ENCODE peak calls at places on chromosomes 13 and 19, in four cellular contexts. T is ovary, G is uterus, P is spleen. W is an unnamed sample.

GRCh38 chr13:48976677-48977625 is 1.2 kb downstream of the FNDC3A start:
- DNase-seq in T (no peak), G (no peak), P (no peak), W (no peak)

GRCh38 chr13:23510979-23511735 is 59.1 kb upstream of the TNFRSF19 start:
- DNase-seq in T (no peak), G (no peak), P (no peak), W (no peak)

GRCh38 chr13:88544836-88545235 is 873.7 kb downstream of the SLITRK5 start:
- DNase-seq in T (no peak), G (no peak), P (no peak), W (no peak)

GRCh38 chr13:28574617-28575142 is 79.8 kb upstream of the FLT1 start:
- DNase-seq in T (no peak), G (no peak), P (no peak), W (no peak)

GRCh38 chr13:99862243-99862642 is 109.3 kb downstream of the ZIC5 start:
- DNase-seq in T (no peak), G (no peak), P (no peak), W (no peak)

GRCh38 chr13:29946093-29946492 is 95.7 kb upstream of the UBL3 start:
- DNase-seq in T (no peak), G (no peak), P (no peak), W (no peak)

GRCh38 chr13:40613192-40613818 is 53.1 kb downstream of the FOXO1 start:
- DNase-seq in T (no peak), G (peak; percentile 73), P (peak; percentile 82), W (peak; percentile 79)

GRCh38 chr13:40024578-40024952 is 369.1 kb downstream of the COG6 start:
- DNase-seq in T (no peak), G (no peak), P (no peak), W (no peak)

GRCh38 chr19:54379187-54379678 is 14.5 kb upstream of the LAIR1 start:
- DNase-seq in T (no peak), G (no peak), P (no peak), W (no peak)

GRCh38 chr13:91097269-91097668 is 250.2 kb upstream of the MIR17HG start:
- DNase-seq in T (no peak), G (no peak), P (no peak), W (no peak)

GRCh38 chr19:16888629-16889371 is at the start of gene F2RL3:
- DNase-seq in T (peak; percentile 66), G (peak; percentile 74), P (peak; percentile 86), W (peak; percentile 81)

GRCh38 chr19:17753976-17754375 is 2.7 kb downstream of the FCHO1 start:
- DNase-seq in T (no peak), G (no peak), P (no peak), W (no peak)

GRCh38 chr13:20127563-20128458 is 33.0 kb downstream of the GJA3 start:
- DNase-seq in T (peak; percentile 50), G (peak; percentile 32), P (peak; percentile 82), W (peak; percentile 82)

GRCh38 chr19:48043675-48044258 is at the start of gene CABP5:
- DNase-seq in T (no peak), G (no peak), P (no peak), W (no peak)

GRCh38 chr19:58562126-58563033 is 4.0 kb upstream of the UBE2M start:
- DNase-seq in T (peak; percentile 58), G (no peak), P (peak; percentile 89), W (peak; percentile 80)

GRCh38 chr13:114115191-114115671 is 17.2 kb downstream of the RASA3 start:
- DNase-seq in T (no peak), G (peak; percentile 20), P (peak; percentile 83), W (peak; percentile 72)

GRCh38 chr19:53594811-53595509 is 36.8 kb upstream of the DPRX start:
- DNase-seq in T (no peak), G (no peak), P (no peak), W (no peak)

GRCh38 chr13:69935043-69935442 is 172.6 kb upstream of the ATXN8OS start:
- DNase-seq in T (no peak), G (no peak), P (no peak), W (no peak)

GRCh38 chr13:39634956-39635355 is 20.5 kb upstream of the COG6 start:
- DNase-seq in T (no peak), G (no peak), P (no peak), W (no peak)

GRCh38 chr13:85170372-85170771 is 628.8 kb downstream of the SLITRK6 start:
- DNase-seq in T (no peak), G (no peak), P (no peak), W (no peak)

GRCh38 chr13:33722216-33722900 is 95.6 kb upstream of the RFC3 start:
- DNase-seq in T (no peak), G (no peak), P (no peak), W (no peak)

GRCh38 chr13:24032252-24032651 is 128.3 kb upstream of the SPATA13 start:
- DNase-seq in T (no peak), G (no peak), P (no peak), W (no peak)

GRCh38 chr13:106034201-106034600 is 501.3 kb downstream of the EFNB2 start:
- DNase-seq in T (no peak), G (no peak), P (no peak), W (no peak)

DNA sequence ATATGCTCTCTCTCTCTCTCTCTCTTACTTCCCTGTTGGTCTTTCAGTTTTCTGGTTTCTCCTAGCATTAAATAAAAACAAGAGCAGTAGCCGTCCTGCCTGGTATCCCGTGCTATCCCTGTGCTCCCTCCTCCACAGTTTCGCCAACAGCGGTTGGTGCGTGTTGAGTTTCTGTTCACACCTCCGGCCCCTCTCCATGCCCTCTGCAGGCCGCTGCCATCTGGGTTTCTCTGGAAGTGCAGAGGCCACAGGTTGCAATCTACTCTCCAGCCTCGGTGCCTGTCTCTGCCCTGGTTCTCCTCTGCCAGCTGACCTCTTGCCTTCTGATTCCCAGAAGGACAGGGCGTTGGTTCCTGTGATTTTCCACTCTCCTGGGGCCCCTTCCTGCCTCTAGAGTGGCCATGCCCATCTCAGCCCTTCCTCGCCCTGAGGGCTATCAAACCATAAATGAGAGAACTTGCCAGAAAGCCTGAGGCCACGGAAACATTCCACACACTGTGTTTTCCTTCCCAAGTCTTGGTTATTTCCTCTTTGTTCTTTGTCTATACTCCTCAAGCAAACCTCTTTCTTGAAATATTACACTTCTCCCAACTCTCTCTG is 146.3 kb downstream of the SHISA2 start:
- DNase-seq in T (no peak), G (peak; percentile 23), P (no peak), W (no peak)
- H3K4me1 ChIP-seq in T (no peaks in the 10 kb centered on the region), G (no peaks in the 10 kb centered on the region), P (peaks cover 12% of the 10 kb centered on the region), W (no peaks in the 10 kb centered on the region)

GRCh38 chr19:33373701-33374405 is at the start of gene CEBPG:
- DNase-seq in T (peak; percentile 48), G (peak; percentile 48), P (no peak), W (peak; percentile 78)
- TF ChIP-seq POLR2A in T (peak; percentile 87), G (peak; percentile 70), P (peak; percentile 53), W (peak; percentile 18)

GRCh38 chr19:10966809-10967208 is 6.0 kb downstream of the SMARCA4 start:
- DNase-seq in T (no peak), G (no peak), P (no peak), W (no peak)

GRCh38 chr19:10975374-10976036 is 14.7 kb downstream of the SMARCA4 start:
- DNase-seq in T (peak; percentile 82), G (peak; percentile 64), P (no peak), W (peak; percentile 83)

GRCh38 chr19:10968527-10969081 is 7.8 kb downstream of the SMARCA4 start:
- DNase-seq in T (no peak), G (no peak), P (no peak), W (no peak)

GRCh38 chr19:10976200-10976892 is 15.5 kb downstream of the SMARCA4 start:
- DNase-seq in T (peak; percentile 47), G (no peak), P (no peak), W (no peak)

DNA sequence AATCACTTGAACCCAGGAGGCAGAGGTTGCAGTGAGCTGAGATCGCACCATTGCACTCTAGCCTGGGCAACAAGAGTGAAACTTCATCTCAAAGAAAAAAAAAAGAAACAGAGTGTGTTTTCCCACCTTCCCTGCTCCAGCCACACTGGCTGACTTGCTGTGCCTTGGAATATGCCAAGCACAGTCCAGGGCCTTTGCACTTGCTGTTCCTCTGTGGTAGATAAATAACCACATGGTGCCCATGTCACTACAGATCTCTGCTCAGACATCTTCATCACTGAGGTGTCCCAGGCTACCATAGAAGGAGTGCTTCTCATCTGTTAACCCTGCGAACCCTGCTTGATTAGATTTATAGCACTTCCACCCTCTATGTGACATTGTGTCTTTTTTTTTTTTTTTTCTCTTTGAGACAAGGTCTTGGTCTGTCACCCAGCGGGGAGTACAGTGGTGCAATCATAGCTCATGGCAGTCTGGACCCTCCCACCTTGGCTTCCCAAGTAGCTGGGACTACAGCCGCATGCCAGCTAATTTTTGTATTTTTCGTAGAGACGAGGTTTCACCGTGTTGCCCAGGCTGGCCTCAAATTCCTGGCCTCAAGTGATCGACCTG is 10.4 kb downstream of the SMARCA4 start:
- DNase-seq in T (no peak), G (no peak), P (no peak), W (no peak)
- H3K4me1 ChIP-seq in T (peaks cover 14% of the 10 kb centered on the region), G (no peaks in the 10 kb centered on the region), P (peaks cover 9% of the 10 kb centered on the region), W (peaks cover 13% of the 10 kb centered on the region)

DNA sequence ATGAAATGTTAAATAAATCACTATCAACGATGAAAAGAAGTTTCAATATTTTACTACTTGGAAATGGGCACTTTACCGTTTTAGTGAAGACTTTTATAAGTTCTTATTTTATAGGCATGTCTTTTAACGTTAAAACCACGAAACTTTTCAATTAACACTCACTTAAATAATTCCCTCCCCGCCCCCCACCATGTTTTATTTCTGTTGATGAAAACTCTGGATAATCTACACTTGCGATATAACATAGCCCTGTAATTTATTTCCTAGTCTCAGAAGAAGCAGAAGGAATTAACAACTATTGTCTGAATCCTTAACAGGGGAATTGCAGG is 343 bp upstream of the ZNF285 start:
- DNase-seq in T (no peak), G (no peak), P (no peak), W (no peak)
- TF ChIP-seq POLR2A in T (no peak), G (no peak), P (no peak), W (no peak)

W was measured in sigmoid colon.